ENCODE peak calls at places on chromosomes 2 and 18, in five cellular contexts. One of them, this sample, is unnamed.

GRCh38 chr2:230305416-230306275 is 21.3 kb upstream of the SP140L start:
- DNase-seq in HepG2: no peak
- DNase-seq in K562: no peak
- DNase-seq in SK-N-SH: no peak
- DNase-seq in GM23338: no peak
- DNase-seq in this sample: no peak

GRCh38 chr2:160790738-160791137 is 297.1 kb upstream of the RBMS1 start:
- DNase-seq in K562: no peak
- DNase-seq in SK-N-SH: no peak
- DNase-seq in HepG2: no peak
- DNase-seq in GM23338: no peak
- DNase-seq in this sample: no peak

GRCh38 chr2:68423966-68424650 is 43.0 kb downstream of the FBXO48 start:
- DNase-seq in HepG2: no peak
- DNase-seq in K562: no peak
- DNase-seq in GM23338: no peak
- DNase-seq in SK-N-SH: no peak
- DNase-seq in this sample: no peak

GRCh38 chr2:152175368-152176112 is at the start of gene STAM2:
- DNase-seq in HepG2: peak; percentile 89
- DNase-seq in GM23338: peak; percentile 92
- DNase-seq in SK-N-SH: peak; percentile 94
- DNase-seq in K562: peak; percentile 95
- DNase-seq in this sample: peak; percentile 79

GRCh38 chr2:112723556-112723940 is 2.7 kb downstream of the NT5DC4 start:
- DNase-seq in HepG2: no peak
- DNase-seq in SK-N-SH: no peak
- DNase-seq in GM23338: no peak
- DNase-seq in K562: no peak
- DNase-seq in this sample: no peak

GRCh38 chr2:201698588-201699226 is at the start of gene MPP4:
- DNase-seq in K562: no peak
- DNase-seq in GM23338: no peak
- DNase-seq in SK-N-SH: peak; percentile 12
- DNase-seq in HepG2: no peak
- DNase-seq in this sample: no peak

GRCh38 chr2:175883586-175884194 is 118.4 kb downstream of the LNPK start:
- DNase-seq in SK-N-SH: no peak
- DNase-seq in HepG2: no peak
- DNase-seq in K562: no peak
- DNase-seq in GM23338: peak; percentile 64
- DNase-seq in this sample: no peak

GRCh38 chr2:144460981-144461766 is 58.7 kb downstream of the ZEB2 start:
- DNase-seq in SK-N-SH: no peak
- DNase-seq in K562: no peak
- DNase-seq in HepG2: no peak
- DNase-seq in GM23338: no peak
- DNase-seq in this sample: no peak

GRCh38 chr2:27720004-27720551 is 51.4 kb upstream of the MRPL33 start:
- DNase-seq in K562: no peak
- DNase-seq in GM23338: no peak
- DNase-seq in SK-N-SH: no peak
- DNase-seq in HepG2: peak; percentile 54
- DNase-seq in this sample: peak; percentile 89

GRCh38 chr2:112150851-112151250 is 12.7 kb downstream of the FBLN7 start:
- DNase-seq in GM23338: no peak
- DNase-seq in HepG2: no peak
- DNase-seq in K562: no peak
- DNase-seq in SK-N-SH: no peak
- DNase-seq in this sample: no peak

GRCh38 chr2:159961005-159961404 is 101.4 kb downstream of the PLA2R1 start:
- DNase-seq in K562: no peak
- DNase-seq in GM23338: no peak
- DNase-seq in SK-N-SH: no peak
- DNase-seq in HepG2: no peak
- DNase-seq in this sample: peak; percentile 6

GRCh38 chr18:70234667-70235459 is 29.4 kb upstream of the RTTN start:
- DNase-seq in HepG2: no peak
- DNase-seq in GM23338: no peak
- DNase-seq in SK-N-SH: no peak
- DNase-seq in K562: no peak
- DNase-seq in this sample: no peak

GRCh38 chr2:160838691-160839090 is 321.5 kb upstream of the TANK start:
- DNase-seq in HepG2: no peak
- DNase-seq in GM23338: no peak
- DNase-seq in K562: no peak
- DNase-seq in SK-N-SH: no peak
- DNase-seq in this sample: no peak

GRCh38 chr2:39013871-39014270 is 107.0 kb downstream of the SOS1 start:
- DNase-seq in HepG2: no peak
- DNase-seq in K562: no peak
- DNase-seq in SK-N-SH: no peak
- DNase-seq in GM23338: no peak
- DNase-seq in this sample: no peak

GRCh38 chr2:182584462-182584861 is 131.6 kb upstream of the DNAJC10 start:
- DNase-seq in SK-N-SH: no peak
- DNase-seq in K562: no peak
- DNase-seq in GM23338: no peak
- DNase-seq in HepG2: no peak
- DNase-seq in this sample: no peak

GRCh38 chr2:25251461-25252273 is 83.3 kb upstream of the POMC start:
- DNase-seq in GM23338: peak; percentile 61
- DNase-seq in K562: peak; percentile 75
- DNase-seq in SK-N-SH: peak; percentile 84
- DNase-seq in HepG2: peak; percentile 91
- DNase-seq in this sample: no peak

GRCh38 chr2:241066893-241067341 is 35.2 kb downstream of the MTERF4 start:
- DNase-seq in HepG2: no peak
- DNase-seq in GM23338: peak; percentile 79
- DNase-seq in SK-N-SH: peak; percentile 32
- DNase-seq in K562: peak; percentile 29
- DNase-seq in this sample: no peak

GRCh38 chr2:120343100-120343432 is 2.9 kb upstream of the INHBB start:
- DNase-seq in HepG2: no peak
- DNase-seq in SK-N-SH: no peak
- DNase-seq in K562: no peak
- DNase-seq in GM23338: no peak
- DNase-seq in this sample: no peak

GRCh38 chr2:120344214-120344990 is 1.5 kb upstream of the INHBB start:
- DNase-seq in HepG2: no peak
- DNase-seq in GM23338: peak; percentile 40
- DNase-seq in SK-N-SH: peak; percentile 73
- DNase-seq in K562: no peak
- DNase-seq in this sample: no peak

GRCh38 chr2:120342451-120342850 is 3.5 kb upstream of the INHBB start:
- DNase-seq in HepG2: no peak
- DNase-seq in SK-N-SH: no peak
- DNase-seq in GM23338: no peak
- DNase-seq in K562: no peak
- DNase-seq in this sample: no peak

GRCh38 chr2:120341977-120342376 is 4.0 kb upstream of the INHBB start:
- DNase-seq in SK-N-SH: no peak
- DNase-seq in HepG2: no peak
- DNase-seq in GM23338: no peak
- DNase-seq in K562: no peak
- DNase-seq in this sample: no peak

DNA sequence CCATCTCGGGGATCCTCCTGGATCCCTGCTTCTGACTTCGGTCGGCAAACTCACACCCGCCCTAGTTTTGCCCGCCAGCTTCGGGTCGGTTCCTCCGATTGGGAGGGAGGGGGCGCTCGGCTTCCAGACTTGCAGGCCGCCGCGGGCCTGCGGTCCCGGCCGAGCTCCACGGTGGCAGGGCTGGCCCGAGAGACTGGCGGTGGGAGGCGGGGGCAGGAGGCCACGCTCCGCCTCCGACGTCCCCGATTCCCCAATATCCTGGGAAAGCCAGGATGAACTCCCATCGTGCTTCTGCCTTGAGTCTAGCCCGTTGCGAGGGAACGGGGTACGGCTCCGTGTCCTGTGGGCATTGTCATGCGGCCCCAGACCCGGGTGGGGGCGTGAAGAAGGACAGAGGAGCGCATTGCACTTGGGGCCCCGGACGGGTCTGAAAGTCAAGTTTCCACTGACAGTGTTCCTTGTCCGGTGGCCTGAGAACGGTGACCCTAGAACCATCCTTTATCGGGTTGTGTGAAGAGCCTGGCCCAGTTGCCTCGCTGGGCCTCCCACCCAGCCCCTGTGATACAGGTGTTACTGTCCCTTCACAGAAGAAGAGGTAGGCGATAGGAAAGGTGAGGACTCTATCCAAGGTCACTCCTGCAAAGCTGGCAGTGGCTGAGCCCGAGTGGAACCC is 2.4 kb upstream of the INHBB start:
- DNase-seq in K562: peak; percentile 65
- DNase-seq in SK-N-SH: peak; percentile 92
- DNase-seq in GM23338: peak; percentile 95
- DNase-seq in HepG2: peak; percentile 68
- DNase-seq in this sample: peak; percentile 59
- TF ChIP-seq REST in K562: no peak
- TF ChIP-seq REST in SK-N-SH: no peak
- TF ChIP-seq REST in GM23338: no peak
- TF ChIP-seq REST in HepG2: no peak
- TF ChIP-seq REST in this sample: no peak

GRCh38 chr2:131092409-131093065 is 723 bp downstream of the FAM168B start:
- DNase-seq in SK-N-SH: no peak
- DNase-seq in GM23338: no peak
- DNase-seq in K562: no peak
- DNase-seq in HepG2: no peak
- DNase-seq in this sample: no peak

GRCh38 chr2:131094655-131095281 is 1.5 kb upstream of the FAM168B start:
- DNase-seq in GM23338: no peak
- DNase-seq in HepG2: peak; percentile 50
- DNase-seq in SK-N-SH: no peak
- DNase-seq in K562: no peak
- DNase-seq in this sample: no peak

DNA sequence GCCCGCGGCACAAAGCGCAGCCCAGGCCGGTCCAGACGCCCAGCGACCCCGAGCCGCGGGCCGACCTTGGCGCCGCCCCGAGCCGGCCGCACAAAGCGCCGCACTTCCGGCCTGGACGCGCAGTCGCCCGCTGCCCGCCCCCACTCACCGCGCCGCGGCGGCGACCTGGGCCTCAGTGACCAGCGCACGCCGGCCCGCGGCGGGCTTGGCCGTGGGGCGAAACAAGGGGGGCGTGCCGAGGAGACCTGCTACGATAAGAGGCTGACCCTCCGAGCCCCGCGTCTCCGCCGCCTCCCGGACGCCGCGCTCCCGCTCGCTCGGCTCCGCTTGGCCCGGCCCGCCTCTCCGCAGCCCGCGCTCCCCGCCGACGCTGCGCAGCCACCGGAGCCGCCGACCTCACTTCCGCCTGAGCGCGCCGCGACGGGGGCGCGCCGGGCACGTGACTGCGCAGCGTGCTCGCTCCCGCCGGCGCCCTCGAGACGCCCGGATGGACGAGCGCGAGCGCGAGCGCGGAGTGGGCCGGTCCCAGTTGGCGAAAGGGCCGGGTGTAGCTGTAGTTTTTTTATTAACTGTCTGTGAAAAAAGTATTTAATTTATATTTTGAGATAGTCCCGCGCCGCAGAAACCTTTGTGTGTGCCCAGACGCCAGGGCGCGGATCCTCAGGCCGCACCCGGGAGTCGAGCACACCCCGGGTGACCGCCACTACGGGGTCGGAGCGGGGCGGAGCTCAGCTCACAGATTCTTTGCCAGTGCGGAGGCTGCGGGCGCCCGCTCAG is at the start of gene FAM168B:
- DNase-seq in SK-N-SH: peak; percentile 96
- DNase-seq in HepG2: peak; percentile 82
- DNase-seq in GM23338: peak; percentile 92
- DNase-seq in K562: peak; percentile 89
- DNase-seq in this sample: peak; percentile 73
- H2AFZ ChIP-seq in SK-N-SH: peak within 1 kb of the TSS; percentile 85
- H2AFZ ChIP-seq in HepG2: no peak within 1 kb of the TSS
- H2AFZ ChIP-seq in GM23338: peak within 1 kb of the TSS; percentile 98
- H2AFZ ChIP-seq in K562: peak within 1 kb of the TSS; percentile 96
- H2AFZ ChIP-seq in this sample: peak within 1 kb of the TSS; percentile 80

GRCh38 chr18:36455931-36456330 is 158.4 kb downstream of the FHOD3 start:
- DNase-seq in K562: no peak
- DNase-seq in GM23338: no peak
- DNase-seq in SK-N-SH: no peak
- DNase-seq in HepG2: no peak
- DNase-seq in this sample: no peak

GRCh38 chr18:36456622-36457021 is 159.1 kb downstream of the FHOD3 start:
- DNase-seq in GM23338: no peak
- DNase-seq in SK-N-SH: no peak
- DNase-seq in K562: no peak
- DNase-seq in HepG2: no peak
- DNase-seq in this sample: no peak

GRCh38 chr18:36457683-36458082 is 160.2 kb downstream of the FHOD3 start:
- DNase-seq in SK-N-SH: no peak
- DNase-seq in GM23338: no peak
- DNase-seq in HepG2: no peak
- DNase-seq in K562: no peak
- DNase-seq in this sample: no peak

GRCh38 chr18:36454258-36454657 is 156.7 kb downstream of the FHOD3 start:
- DNase-seq in K562: no peak
- DNase-seq in HepG2: no peak
- DNase-seq in SK-N-SH: no peak
- DNase-seq in GM23338: no peak
- DNase-seq in this sample: no peak

GRCh38 chr18:36454848-36455458 is 157.4 kb downstream of the FHOD3 start:
- DNase-seq in K562: no peak
- DNase-seq in SK-N-SH: no peak
- DNase-seq in GM23338: no peak
- DNase-seq in HepG2: no peak
- DNase-seq in this sample: no peak
- TF ChIP-seq REST in K562: no peak
- TF ChIP-seq REST in SK-N-SH: no peak
- TF ChIP-seq REST in GM23338: no peak
- TF ChIP-seq REST in HepG2: no peak
- TF ChIP-seq REST in this sample: no peak

DNA sequence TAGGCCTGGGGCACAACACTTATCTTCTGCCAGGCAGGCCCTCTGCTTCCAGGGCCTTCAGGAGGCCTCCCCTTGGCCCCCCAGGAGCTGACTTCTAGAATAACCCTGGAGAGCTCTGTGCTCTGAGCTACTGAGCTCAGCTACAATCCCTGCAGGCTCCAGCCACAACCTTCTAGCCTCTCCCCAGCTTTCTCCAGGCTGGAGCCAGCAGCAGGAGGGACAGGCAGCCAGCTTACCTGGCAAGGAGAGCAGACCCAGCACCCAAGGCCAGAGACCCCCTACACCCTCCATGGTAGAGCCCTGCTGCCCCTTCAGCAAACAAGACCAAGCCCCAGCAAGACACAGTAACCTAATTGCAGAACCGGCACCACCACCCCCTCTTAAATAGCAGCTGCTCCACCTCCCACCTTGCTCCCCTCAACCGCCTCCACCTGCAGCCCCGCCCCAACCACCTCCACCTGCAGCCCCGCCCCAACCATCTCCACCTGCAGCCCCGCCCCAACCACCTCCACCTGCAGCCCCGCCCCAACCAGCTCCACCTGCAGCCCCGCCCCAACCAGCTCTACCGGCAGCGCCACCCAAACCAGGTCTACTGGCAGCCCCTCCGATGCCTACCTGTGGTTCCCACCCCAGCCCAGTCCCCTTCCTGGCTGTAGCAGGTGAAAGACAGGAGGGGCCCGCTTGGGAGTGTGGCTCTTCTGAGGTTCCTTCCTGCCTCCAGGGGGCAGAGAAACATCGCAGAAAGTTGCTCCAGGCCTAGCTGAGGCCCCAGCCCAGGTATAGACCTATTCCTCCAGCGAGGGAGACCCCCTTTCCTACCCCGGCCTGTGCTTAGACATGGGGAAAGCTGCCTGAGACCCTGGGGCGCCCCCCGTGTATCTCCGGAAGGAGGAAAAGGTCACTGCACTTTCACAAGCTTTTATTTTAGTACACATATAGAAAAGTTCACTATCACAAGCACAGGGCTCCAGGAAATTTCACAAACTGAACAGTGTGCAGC is at the start of gene ASTL:
- DNase-seq in K562: peak; percentile 41
- DNase-seq in HepG2: peak; percentile 56
- DNase-seq in GM23338: peak; percentile 95
- DNase-seq in SK-N-SH: peak; percentile 73
- DNase-seq in this sample: no peak
- H2AFZ ChIP-seq in K562: no peak within 1 kb of the TSS
- H2AFZ ChIP-seq in HepG2: no peak within 1 kb of the TSS
- H2AFZ ChIP-seq in GM23338: peak within 1 kb of the TSS; percentile 66
- H2AFZ ChIP-seq in SK-N-SH: no peak within 1 kb of the TSS
- H2AFZ ChIP-seq in this sample: no peak within 1 kb of the TSS

This sample was measured in HCT116.